ENCODE peak calls at places on chromosomes 12 and 14, in four cellular contexts. I is activated CD4-positive, alpha-beta T cell treated with anti-CD3 and anti-CD28 coated beads, Interleukin-2, amount 10 ng/mL, durations not matched to agents 7 days and 5 days; S is ELR; J is neural crest cell. W is an unnamed sample.

GRCh38 chr12:110533607-110534006 is 31.5 kb downstream of the RAD9B start:
- DNase-seq in S (peak), J (no peak), I (no peak), W (no peak)

GRCh38 chr14:63228221-63228620 is 24.0 kb downstream of the RHOJ start:
- DNase-seq in S (no peak), J (no peak), I (no peak), W (no peak)

GRCh38 chr14:94767321-94767878 is 2.5 kb downstream of the GSC start:
- DNase-seq in I (no peak), J (no peak), S (no peak), W (no peak)

GRCh38 chr14:73943083-73943482 is 6.8 kb downstream of the FAM161B start:
- DNase-seq in S (peak), I (no peak), J (no peak), W (no peak)

GRCh38 chr14:28609228-28609828 is 157.3 kb upstream of the FOXG1 start:
- DNase-seq in S (peak), I (peak), J (peak), W (peak)

GRCh38 chr14:25833341-25834121 is 764.3 kb downstream of the NOVA1 start:
- DNase-seq in I (peak), S (no peak), J (peak), W (peak)

GRCh38 chr14:94646481-94646880 is 34.3 kb downstream of the SERPINA3 start:
- DNase-seq in J (no peak), I (no peak), S (peak), W (peak)

GRCh38 chr12:111451649-111452129 is 46.0 kb downstream of the SH2B3 start:
- DNase-seq in J (no peak), I (peak), S (peak), W (peak)

GRCh38 chr12:103917873-103918272 is 12.3 kb upstream of the HSP90B1 start:
- DNase-seq in S (no peak), I (no peak), J (no peak), W (no peak)

GRCh38 chr12:9365296-9365695 is 157.1 kb upstream of the PZP start:
- DNase-seq in I (no peak), J (no peak), S (peak), W (no peak)

GRCh38 chr14:99716091-99716849 is 32.2 kb downstream of the CYP46A1 start:
- DNase-seq in S (no peak), J (no peak), I (no peak), W (no peak)

GRCh38 chr12:108333898-108334699 is 5.0 kb downstream of the CMKLR1 start:
- DNase-seq in J (no peak), S (peak), I (no peak), W (peak)

GRCh38 chr14:34372766-34373165 is 89.3 kb downstream of the SPTSSA start:
- DNase-seq in I (no peak), J (no peak), S (no peak), W (no peak)

GRCh38 chr12:122111070-122111750 is 32.7 kb downstream of the MLXIP start:
- DNase-seq in J (no peak), I (no peak), S (peak), W (no peak)

GRCh38 chr12:41634096-41634495 is 446.0 kb downstream of the PDZRN4 start:
- DNase-seq in I (no peak), J (no peak), S (no peak), W (no peak)

GRCh38 chr12:62414180-62414579 is 52.4 kb upstream of the MON2 start:
- DNase-seq in S (no peak), I (no peak), J (no peak), W (no peak)

GRCh38 chr12:76866146-76866545 is 12.7 kb downstream of the CSRP2 start:
- DNase-seq in J (no peak), S (no peak), I (no peak), W (no peak)

GRCh38 chr12:6222009-6222702 is 22.0 kb downstream of the CD9 start:
- DNase-seq in J (no peak), S (no peak), I (no peak), W (no peak)

GRCh38 chr12:67299936-67300335 is 30.8 kb downstream of the CAND1 start:
- DNase-seq in I (no peak), J (no peak), S (no peak), W (no peak)

GRCh38 chr12:114682920-114683708 is 861 bp downstream of the TBX3 start:
- DNase-seq in I (no peak), S (peak), J (no peak), W (peak)

GRCh38 chr12:79441534-79441933 is 249.2 kb downstream of the PAWR start:
- DNase-seq in I (no peak), J (no peak), S (no peak), W (no peak)

GRCh38 chr12:19191563-19191962 is 62.0 kb downstream of the PLEKHA5 start:
- DNase-seq in I (no peak), S (no peak), J (no peak), W (no peak)

GRCh38 chr12:55722948-55723347 is 2.8 kb downstream of the RDH5 start:
- DNase-seq in J (no peak), S (no peak), I (no peak), W (no peak)

GRCh38 chr12:93090768-93091172 is 161.7 kb upstream of the EEA1 start:
- DNase-seq in J (no peak), S (peak), I (no peak), W (peak)